ENCODE peak calls at places on chromosomes 7 and 10, in ten cellular contexts. T, J, H, B, S, X, E, L, I and V are unnamed samples.
A peak's percentile ranks its signal among the peaks of the same experiment; 100 is the strongest.

GRCh38 chr10:28442375-28442774 is 90.5 kb upstream of the WAC start:
- DNase-seq in T (no peak), J (no peak), H (no peak), B (no peak), S (no peak), X (no peak), E (no peak), L (no peak), I (no peak), V (no peak)

GRCh38 chr10:51171946-51172345 is 97.7 kb downstream of the PRKG1 start:
- DNase-seq in T (no peak), J (no peak), H (no peak), B (no peak), S (no peak), X (no peak), E (no peak), L (no peak), I (no peak), V (no peak)

GRCh38 chr7:3197567-3198212 is 103.4 kb upstream of the SDK1 start:
- DNase-seq in T (no peak), J (no peak), H (no peak), B (no peak), S (no peak), X (no peak), E (no peak), L (no peak), I (no peak), V (no peak)

GRCh38 chr10:132292972-132293415 is 14.8 kb downstream of the STK32C start:
- DNase-seq in T (no peak), J (no peak), H (no peak), B (no peak), S (no peak), X (no peak), E (no peak), L (no peak), I (no peak), V (no peak)

GRCh38 chr7:82291931-82292330 is 151.6 kb downstream of the CACNA2D1 start:
- DNase-seq in T (peak; percentile 12), J (no peak), H (no peak), B (peak; percentile 69), S (no peak), X (no peak), E (no peak), L (no peak), I (no peak), V (no peak)

GRCh38 chr7:107581387-107582013 is 1.5 kb downstream of the BCAP29 start:
- DNase-seq in T (no peak), J (no peak), H (no peak), B (no peak), S (no peak), X (no peak), E (no peak), L (no peak), I (no peak), V (no peak)

GRCh38 chr10:62024026-62024701 is 122.7 kb downstream of the ARID5B start:
- DNase-seq in T (peak; percentile 82), J (no peak), H (no peak), B (no peak), S (no peak), X (no peak), E (no peak), L (no peak), I (no peak), V (no peak)

GRCh38 chr7:72078301-72078700 is 333.8 kb downstream of the CALN1 start:
- DNase-seq in T (no peak), J (no peak), H (no peak), B (no peak), S (no peak), X (no peak), E (no peak), L (no peak), I (no peak), V (no peak)

GRCh38 chr10:13449296-13449695 is 79.5 kb downstream of the BEND7 start:
- DNase-seq in T (no peak), J (no peak), H (no peak), B (no peak), S (no peak), X (no peak), E (no peak), L (no peak), I (no peak), V (no peak)

GRCh38 chr7:16051561-16052280 is 365.2 kb upstream of the MEOX2 start:
- DNase-seq in T (no peak), J (no peak), H (no peak), B (no peak), S (no peak), X (no peak), E (no peak), L (no peak), I (no peak), V (no peak)

GRCh38 chr10:33048223-33048622 is 90.2 kb upstream of the ITGB1 start:
- DNase-seq in T (no peak), J (no peak), H (no peak), B (no peak), S (no peak), X (no peak), E (no peak), L (no peak), I (no peak), V (no peak)

GRCh38 chr7:7183833-7184463 is 1.6 kb downstream of the C1GALT1 start:
- DNase-seq in T (peak; percentile 37), J (no peak), H (no peak), B (peak; percentile 24), S (no peak), X (no peak), E (no peak), L (no peak), I (no peak), V (no peak)

GRCh38 chr10:85617751-85618150 is 748.8 kb downstream of the GRID1 start:
- DNase-seq in T (no peak), J (no peak), H (no peak), B (no peak), S (no peak), X (no peak), E (no peak), L (no peak), I (no peak), V (no peak)

GRCh38 chr10:35765996-35766395 is 123.9 kb upstream of the FZD8 start:
- DNase-seq in T (no peak), J (no peak), H (no peak), B (no peak), S (no peak), X (no peak), E (no peak), L (no peak), I (no peak), V (no peak)

GRCh38 chr10:16909271-16909767 is 92.1 kb upstream of the RSU1 start:
- DNase-seq in T (no peak), J (no peak), H (no peak), B (no peak), S (no peak), X (no peak), E (peak; percentile 12), L (no peak), I (no peak), V (no peak)

GRCh38 chr10:29858352-29859267 is 200.8 kb downstream of the JCAD start:
- DNase-seq in T (peak; percentile 32), J (peak; percentile 23), H (no peak), B (peak; percentile 86), S (peak; percentile 79), X (peak; percentile 52), E (peak; percentile 63), L (no peak), I (peak; percentile 53), V (no peak)